ENCODE peak calls at places on chromosomes 1 and 21, in five cellular contexts. L, U, I, S and B are unnamed samples.

GRCh38 chr1:15975358-15975804 is 520 bp downstream of the ZBTB17 start:
- DNase-seq in L (peak; percentile 63), U (peak; percentile 84), I (peak; percentile 82), S (peak; percentile 93), B (no peak)

GRCh38 chr1:57447551-57447950 is 23.7 kb upstream of the DAB1 start:
- DNase-seq in L (no peak), U (peak; percentile 12), I (no peak), S (peak; percentile 14), B (no peak)

GRCh38 chr21:18041012-18041411 is 203.6 kb upstream of the CHODL start:
- DNase-seq in L (no peak), U (peak; percentile 80), I (peak; percentile 56), S (no peak), B (no peak)

GRCh38 chr1:202623075-202623474 is 87.2 kb downstream of the SYT2 start:
- DNase-seq in L (no peak), U (no peak), I (no peak), S (peak; percentile 52), B (no peak)

GRCh38 chr1:66207484-66207883 is 326.5 kb upstream of the SGIP1 start:
- DNase-seq in L (no peak), U (no peak), I (no peak), S (no peak), B (no peak)

GRCh38 chr21:46416551-46416950 is 42.1 kb upstream of the DIP2A start:
- DNase-seq in L (no peak), U (no peak), I (no peak), S (no peak), B (no peak)

GRCh38 chr1:153365696-153366095 is 8.0 kb downstream of the S100A9 start:
- DNase-seq in L (no peak), U (no peak), I (no peak), S (no peak), B (peak; percentile 81)

GRCh38 chr1:1609822-1610485 is 5.3 kb upstream of the MIB2 start:
- DNase-seq in L (no peak), U (no peak), I (no peak), S (no peak), B (no peak)

GRCh38 chr1:39676951-39677350 is 5.0 kb upstream of the NT5C1A start:
- DNase-seq in L (no peak), U (no peak), I (no peak), S (no peak), B (no peak)

GRCh38 chr1:202176949-202177927 is 16.4 kb upstream of the LGR6 start:
- DNase-seq in L (no peak), U (peak; percentile 49), I (no peak), S (no peak), B (no peak)

DNA sequence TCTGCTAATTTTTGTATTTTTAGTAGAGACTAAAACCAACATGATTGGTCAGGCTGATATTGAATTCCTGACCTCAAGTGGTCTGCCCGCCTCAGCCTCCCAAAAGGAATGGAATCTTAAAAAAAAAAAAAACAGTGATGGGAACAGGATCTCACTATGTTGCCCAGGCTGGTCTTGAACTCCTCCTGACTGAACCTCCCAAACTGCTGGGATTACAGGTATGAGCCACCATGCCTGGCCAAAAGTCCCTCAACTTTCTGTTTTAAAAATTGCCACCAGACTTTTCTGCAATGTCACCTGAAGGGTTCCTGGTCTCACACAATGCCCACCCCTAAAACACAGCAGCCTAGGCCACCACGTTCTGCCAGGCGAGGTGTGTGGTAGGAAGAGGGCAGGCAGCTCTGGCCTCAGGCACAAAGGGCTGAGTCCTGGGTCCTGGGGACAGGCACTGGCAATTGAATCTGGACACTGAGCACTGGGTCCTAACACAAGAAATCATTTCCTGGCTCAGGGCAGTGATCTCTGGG is 21.2 kb upstream of the THRAP3 start:
- DNase-seq in L (no peak), U (no peak), I (no peak), S (no peak), B (no peak)
- H3K4me3 ChIP-seq in L (no peak overlapping the region), U (no peak overlapping the region), I (no peak overlapping the region), S (no peak overlapping the region), B (no peak overlapping the region)

GRCh38 chr1:205445653-205445955 is 10.2 kb downstream of the BLACAT1 start:
- DNase-seq in L (no peak), U (no peak), I (no peak), S (no peak), B (no peak)
- H3K27me3 ChIP-seq in L (no peaks in the 10 kb centered on the region), U (peaks cover 17% of the 10 kb centered on the region), I (no peaks in the 10 kb centered on the region), S (no peaks in the 10 kb centered on the region), B (no peaks in the 10 kb centered on the region)

DNA sequence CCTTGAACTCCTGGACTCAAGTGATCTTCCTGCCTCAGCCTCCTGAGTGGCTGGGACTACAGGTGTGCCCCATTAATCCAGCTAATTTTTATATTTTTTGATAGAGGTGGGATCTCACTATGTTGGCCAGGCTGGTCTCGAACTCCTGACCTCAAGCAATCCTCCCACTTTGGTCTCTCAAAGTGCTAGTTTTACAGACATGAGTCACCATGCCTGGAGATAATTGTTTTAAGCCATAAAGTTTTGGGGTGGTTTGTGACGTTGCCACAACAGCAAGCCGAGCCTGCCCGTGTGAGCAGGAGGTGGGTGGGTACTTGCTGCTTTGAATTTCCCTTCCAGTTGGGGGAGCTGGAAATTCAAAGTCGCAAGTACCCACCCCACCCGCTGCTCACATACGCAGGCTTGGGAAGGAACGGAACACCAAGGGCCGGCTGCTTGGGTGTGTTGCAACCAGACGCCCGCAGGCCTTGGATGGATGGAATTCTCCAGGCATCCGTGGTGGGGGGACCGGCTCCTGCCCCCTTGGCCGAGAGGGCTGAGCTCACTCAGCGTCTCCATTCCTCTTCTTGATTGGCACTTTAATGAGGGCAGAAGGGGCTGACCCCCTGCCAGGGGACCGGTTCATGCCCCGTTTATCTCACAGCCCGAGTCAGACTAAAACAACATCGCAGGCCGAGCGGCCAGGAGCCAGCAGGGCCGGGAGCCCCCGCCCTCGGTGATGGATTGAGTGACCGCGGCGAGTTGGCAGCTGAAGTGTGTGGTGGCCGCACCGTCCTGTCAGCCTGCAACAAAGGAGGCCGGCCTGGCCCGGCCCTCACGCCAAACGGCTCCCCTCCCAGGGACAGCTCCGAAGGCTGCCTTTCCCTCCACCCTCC is 78.1 kb downstream of the DHRS3 start:
- DNase-seq in L (peak; percentile 63), U (peak; percentile 77), I (peak; percentile 76), S (no peak), B (no peak)
- TF ChIP-seq CTCF in L (no peak), U (peak; percentile 24), I (peak; percentile 17), S (no peak), B (no peak)

GRCh38 chr1:27364696-27365371 is 1.9 kb downstream of the MAP3K6 start:
- DNase-seq in L (no peak), U (no peak), I (no peak), S (no peak), B (no peak)
- H3K4me3 ChIP-seq in L (peak overlapping the region; percentile 35), U (peak overlapping the region; percentile 89), I (no peak overlapping the region), S (peak overlapping the region; percentile 82), B (peak overlapping the region; percentile 75)

DNA sequence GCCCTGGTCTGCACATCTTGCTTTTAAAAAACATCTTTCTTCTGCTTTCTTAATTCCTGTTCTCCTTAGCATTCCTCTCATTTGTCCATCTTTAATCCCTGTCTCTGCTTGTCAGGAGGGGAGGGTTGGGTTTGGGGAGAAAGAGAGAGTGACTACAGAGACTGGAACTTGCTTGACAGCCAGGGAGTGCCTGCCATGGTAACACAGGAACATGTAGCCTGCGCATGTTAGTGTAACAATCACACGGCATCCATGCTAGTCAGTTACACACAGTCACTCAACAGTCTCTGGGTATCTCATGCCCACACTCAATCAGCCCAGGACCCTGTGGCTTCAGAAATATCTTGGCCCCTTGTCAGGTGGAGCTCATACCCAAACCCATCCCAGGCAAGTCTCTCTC is 818 bp upstream of the TFAP2E start:
- DNase-seq in L (no peak), U (no peak), I (no peak), S (no peak), B (no peak)
- H3K27me3 ChIP-seq in L (no peaks in the 10 kb centered on the region), U (peaks cover 93% of the 10 kb centered on the region), I (peaks cover 85% of the 10 kb centered on the region), S (peaks cover 3% of the 10 kb centered on the region), B (no peaks in the 10 kb centered on the region)